ENCODE peak calls at places on chromosomes 6 and 20, in eight cellular contexts. One of them, this sample, is unnamed.

GRCh38 chr6:36660771-36661471 is 17.6 kb upstream of the CDKN1A start:
- DNase-seq in neural crest cell: peak
- DNase-seq in GM12878: no peak
- DNase-seq in HFF-Myc: no peak
- DNase-seq in kidney: peak
- DNase-seq in IMR-90: no peak
- DNase-seq in fibroblast of pulmonary artery: no peak
- DNase-seq in GM13977: no peak
- DNase-seq in this sample: no peak

GRCh38 chr6:53295176-53295575 is 53.6 kb downstream of the ELOVL5 start:
- DNase-seq in neural crest cell: no peak
- DNase-seq in GM12878: no peak
- DNase-seq in HFF-Myc: no peak
- DNase-seq in kidney: no peak
- DNase-seq in IMR-90: no peak
- DNase-seq in fibroblast of pulmonary artery: peak
- DNase-seq in GM13977: no peak
- DNase-seq in this sample: no peak

GRCh38 chr6:43926644-43927524 is 156.9 kb downstream of the VEGFA start:
- DNase-seq in neural crest cell: peak
- DNase-seq in GM12878: no peak
- DNase-seq in HFF-Myc: no peak
- DNase-seq in kidney: peak
- DNase-seq in IMR-90: peak
- DNase-seq in fibroblast of pulmonary artery: peak
- DNase-seq in GM13977: no peak
- DNase-seq in this sample: no peak

GRCh38 chr6:24064106-24064505 is 61.9 kb upstream of the NRSN1 start:
- DNase-seq in neural crest cell: no peak
- DNase-seq in GM12878: no peak
- DNase-seq in HFF-Myc: no peak
- DNase-seq in kidney: no peak
- DNase-seq in IMR-90: no peak
- DNase-seq in fibroblast of pulmonary artery: no peak
- DNase-seq in GM13977: no peak
- DNase-seq in this sample: peak

GRCh38 chr20:20277772-20278382 is 90.0 kb upstream of the INSM1 start:
- DNase-seq in neural crest cell: no peak
- DNase-seq in GM12878: no peak
- DNase-seq in HFF-Myc: no peak
- DNase-seq in kidney: no peak
- DNase-seq in IMR-90: no peak
- DNase-seq in fibroblast of pulmonary artery: no peak
- DNase-seq in GM13977: no peak
- DNase-seq in this sample: no peak

GRCh38 chr6:106046116-106046853 is 39.9 kb upstream of the PRDM1 start:
- DNase-seq in neural crest cell: no peak
- DNase-seq in GM12878: no peak
- DNase-seq in HFF-Myc: no peak
- DNase-seq in kidney: no peak
- DNase-seq in IMR-90: no peak
- DNase-seq in fibroblast of pulmonary artery: no peak
- DNase-seq in GM13977: no peak
- DNase-seq in this sample: no peak

GRCh38 chr6:122042851-122043250 is 356.6 kb upstream of the HSF2 start:
- DNase-seq in neural crest cell: no peak
- DNase-seq in GM12878: no peak
- DNase-seq in HFF-Myc: no peak
- DNase-seq in kidney: no peak
- DNase-seq in IMR-90: peak
- DNase-seq in fibroblast of pulmonary artery: no peak
- DNase-seq in GM13977: no peak
- DNase-seq in this sample: no peak

GRCh38 chr20:50814438-50815161 is 19.7 kb downstream of the BCAS4 start:
- DNase-seq in neural crest cell: no peak
- DNase-seq in GM12878: no peak
- DNase-seq in HFF-Myc: no peak
- DNase-seq in kidney: peak
- DNase-seq in IMR-90: no peak
- DNase-seq in fibroblast of pulmonary artery: no peak
- DNase-seq in GM13977: no peak
- DNase-seq in this sample: no peak

GRCh38 chr6:111614833-111615582 is 9.3 kb upstream of the TRAF3IP2 start:
- DNase-seq in neural crest cell: no peak
- DNase-seq in GM12878: no peak
- DNase-seq in HFF-Myc: no peak
- DNase-seq in kidney: no peak
- DNase-seq in IMR-90: no peak
- DNase-seq in fibroblast of pulmonary artery: no peak
- DNase-seq in GM13977: no peak
- DNase-seq in this sample: no peak

GRCh38 chr6:88983532-88983931 is 20.1 kb upstream of the RNGTT start:
- DNase-seq in neural crest cell: peak
- DNase-seq in GM12878: no peak
- DNase-seq in HFF-Myc: no peak
- DNase-seq in kidney: no peak
- DNase-seq in IMR-90: peak
- DNase-seq in fibroblast of pulmonary artery: peak
- DNase-seq in GM13977: no peak
- DNase-seq in this sample: peak

GRCh38 chr20:9286501-9286900 is 217.6 kb downstream of the PLCB4 start:
- DNase-seq in neural crest cell: no peak
- DNase-seq in GM12878: no peak
- DNase-seq in HFF-Myc: no peak
- DNase-seq in kidney: no peak
- DNase-seq in IMR-90: peak
- DNase-seq in fibroblast of pulmonary artery: no peak
- DNase-seq in GM13977: no peak
- DNase-seq in this sample: no peak

GRCh38 chr20:53091789-53092188 is 119.6 kb downstream of the TSHZ2 start:
- DNase-seq in neural crest cell: no peak
- DNase-seq in GM12878: no peak
- DNase-seq in HFF-Myc: no peak
- DNase-seq in kidney: no peak
- DNase-seq in IMR-90: no peak
- DNase-seq in fibroblast of pulmonary artery: no peak
- DNase-seq in GM13977: no peak
- DNase-seq in this sample: no peak

GRCh38 chr6:106539931-106540330 is 89.4 kb downstream of the RTN4IP1 start:
- DNase-seq in neural crest cell: peak
- DNase-seq in GM12878: no peak
- DNase-seq in HFF-Myc: no peak
- DNase-seq in kidney: no peak
- DNase-seq in IMR-90: no peak
- DNase-seq in fibroblast of pulmonary artery: no peak
- DNase-seq in GM13977: no peak
- DNase-seq in this sample: no peak

GRCh38 chr6:152096863-152097496 is 289.5 kb downstream of the ESR1 start:
- DNase-seq in neural crest cell: no peak
- DNase-seq in GM12878: no peak
- DNase-seq in HFF-Myc: peak
- DNase-seq in kidney: no peak
- DNase-seq in IMR-90: peak
- DNase-seq in fibroblast of pulmonary artery: peak
- DNase-seq in GM13977: no peak
- DNase-seq in this sample: no peak

GRCh38 chr6:134376785-134377184 is 58.9 kb upstream of the SGK1 start:
- DNase-seq in neural crest cell: no peak
- DNase-seq in GM12878: no peak
- DNase-seq in HFF-Myc: no peak
- DNase-seq in kidney: no peak
- DNase-seq in IMR-90: no peak
- DNase-seq in fibroblast of pulmonary artery: no peak
- DNase-seq in GM13977: no peak
- DNase-seq in this sample: no peak

GRCh38 chr20:51510961-51511360 is 31.6 kb downstream of the NFATC2 start:
- DNase-seq in neural crest cell: no peak
- DNase-seq in GM12878: no peak
- DNase-seq in HFF-Myc: no peak
- DNase-seq in kidney: no peak
- DNase-seq in IMR-90: no peak
- DNase-seq in fibroblast of pulmonary artery: no peak
- DNase-seq in GM13977: no peak
- DNase-seq in this sample: no peak

GRCh38 chr20:1810926-1811620 is 84.1 kb upstream of the SIRPA start:
- DNase-seq in neural crest cell: no peak
- DNase-seq in GM12878: no peak
- DNase-seq in HFF-Myc: peak
- DNase-seq in kidney: no peak
- DNase-seq in IMR-90: peak
- DNase-seq in fibroblast of pulmonary artery: peak
- DNase-seq in GM13977: no peak
- DNase-seq in this sample: no peak

DNA sequence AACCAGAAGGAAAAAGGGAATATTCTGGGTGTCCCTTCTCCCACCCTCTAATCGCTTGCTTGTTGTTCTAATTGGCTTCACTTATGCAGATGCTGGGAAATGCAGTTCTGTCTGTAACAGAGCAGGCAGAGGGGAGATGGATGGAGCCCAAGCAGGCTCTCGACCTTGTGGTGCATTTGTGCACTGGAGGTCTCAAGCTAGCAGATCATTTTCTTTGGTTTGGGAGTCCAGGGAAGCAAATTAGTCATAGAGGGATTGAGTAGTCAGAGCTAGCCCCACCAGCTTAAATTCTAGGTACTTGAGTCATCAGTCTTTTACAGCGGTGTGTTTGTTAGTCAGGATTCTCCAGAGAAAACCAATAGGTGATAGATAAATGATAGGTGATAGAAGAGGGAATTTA is 234.7 kb upstream of the ECI2 start:
- DNase-seq in neural crest cell: no peak
- DNase-seq in GM12878: no peak
- DNase-seq in HFF-Myc: no peak
- DNase-seq in kidney: no peak
- DNase-seq in IMR-90: peak
- DNase-seq in fibroblast of pulmonary artery: peak
- DNase-seq in GM13977: no peak
- DNase-seq in this sample: no peak
- TF ChIP-seq CTCF in neural crest cell: no peak
- TF ChIP-seq CTCF in GM12878: no peak
- TF ChIP-seq CTCF in HFF-Myc: no peak
- TF ChIP-seq CTCF in kidney: no peak
- TF ChIP-seq CTCF in IMR-90: no peak
- TF ChIP-seq CTCF in fibroblast of pulmonary artery: peak
- TF ChIP-seq CTCF in GM13977: no peak
- TF ChIP-seq CTCF in this sample: no peak

GRCh38 chr6:166930354-166930891 is 25.9 kb downstream of the RNASET2 start:
- DNase-seq in neural crest cell: no peak
- DNase-seq in GM12878: no peak
- DNase-seq in HFF-Myc: no peak
- DNase-seq in kidney: no peak
- DNase-seq in IMR-90: no peak
- DNase-seq in fibroblast of pulmonary artery: no peak
- DNase-seq in GM13977: no peak
- DNase-seq in this sample: no peak

GRCh38 chr6:166931426-166931970 is 24.9 kb downstream of the RNASET2 start:
- DNase-seq in neural crest cell: no peak
- DNase-seq in GM12878: no peak
- DNase-seq in HFF-Myc: no peak
- DNase-seq in kidney: no peak
- DNase-seq in IMR-90: no peak
- DNase-seq in fibroblast of pulmonary artery: no peak
- DNase-seq in GM13977: no peak
- DNase-seq in this sample: no peak

GRCh38 chr6:166928644-166929515 is 27.5 kb downstream of the RNASET2 start:
- DNase-seq in neural crest cell: no peak
- DNase-seq in GM12878: no peak
- DNase-seq in HFF-Myc: no peak
- DNase-seq in kidney: no peak
- DNase-seq in IMR-90: no peak
- DNase-seq in fibroblast of pulmonary artery: no peak
- DNase-seq in GM13977: no peak
- DNase-seq in this sample: no peak

GRCh38 chr6:166927942-166928643 is 28.3 kb downstream of the RNASET2 start:
- DNase-seq in neural crest cell: no peak
- DNase-seq in GM12878: no peak
- DNase-seq in HFF-Myc: no peak
- DNase-seq in kidney: no peak
- DNase-seq in IMR-90: no peak
- DNase-seq in fibroblast of pulmonary artery: no peak
- DNase-seq in GM13977: no peak
- DNase-seq in this sample: no peak

GRCh38 chr6:166929534-166930189 is 26.7 kb downstream of the RNASET2 start:
- DNase-seq in neural crest cell: no peak
- DNase-seq in GM12878: no peak
- DNase-seq in HFF-Myc: no peak
- DNase-seq in kidney: no peak
- DNase-seq in IMR-90: no peak
- DNase-seq in fibroblast of pulmonary artery: no peak
- DNase-seq in GM13977: no peak
- DNase-seq in this sample: no peak
- TF ChIP-seq CTCF in neural crest cell: no peak
- TF ChIP-seq CTCF in GM12878: peak
- TF ChIP-seq CTCF in HFF-Myc: no peak
- TF ChIP-seq CTCF in kidney: no peak
- TF ChIP-seq CTCF in IMR-90: no peak
- TF ChIP-seq CTCF in fibroblast of pulmonary artery: no peak
- TF ChIP-seq CTCF in GM13977: no peak
- TF ChIP-seq CTCF in this sample: no peak

DNA sequence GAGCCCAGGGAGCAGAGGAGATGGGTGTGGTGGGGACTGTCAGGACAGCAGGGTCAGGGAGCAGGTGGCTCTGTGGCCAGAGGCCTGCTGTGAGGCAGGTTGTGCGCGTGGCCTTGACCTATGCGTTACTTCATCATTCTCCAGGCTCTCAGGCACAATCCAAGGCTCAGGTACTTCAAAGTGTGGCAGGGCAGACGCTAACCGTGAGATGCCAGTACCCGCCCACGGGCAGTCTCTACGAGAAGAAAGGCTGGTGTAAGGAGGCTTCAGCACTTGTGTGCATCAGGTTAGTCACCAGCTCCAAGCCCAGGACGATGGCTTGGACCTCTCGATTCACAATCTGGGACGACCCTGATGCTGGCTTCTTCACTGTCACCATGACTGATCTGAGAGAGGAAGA is 535 bp downstream of the NCR2 start:
- DNase-seq in neural crest cell: no peak
- DNase-seq in GM12878: no peak
- DNase-seq in HFF-Myc: no peak
- DNase-seq in kidney: no peak
- DNase-seq in IMR-90: no peak
- DNase-seq in fibroblast of pulmonary artery: no peak
- DNase-seq in GM13977: no peak
- DNase-seq in this sample: no peak
- TF ChIP-seq CTCF in neural crest cell: no peak
- TF ChIP-seq CTCF in GM12878: no peak
- TF ChIP-seq CTCF in HFF-Myc: no peak
- TF ChIP-seq CTCF in kidney: no peak
- TF ChIP-seq CTCF in IMR-90: no peak
- TF ChIP-seq CTCF in fibroblast of pulmonary artery: no peak
- TF ChIP-seq CTCF in GM13977: no peak
- TF ChIP-seq CTCF in this sample: no peak

DNA sequence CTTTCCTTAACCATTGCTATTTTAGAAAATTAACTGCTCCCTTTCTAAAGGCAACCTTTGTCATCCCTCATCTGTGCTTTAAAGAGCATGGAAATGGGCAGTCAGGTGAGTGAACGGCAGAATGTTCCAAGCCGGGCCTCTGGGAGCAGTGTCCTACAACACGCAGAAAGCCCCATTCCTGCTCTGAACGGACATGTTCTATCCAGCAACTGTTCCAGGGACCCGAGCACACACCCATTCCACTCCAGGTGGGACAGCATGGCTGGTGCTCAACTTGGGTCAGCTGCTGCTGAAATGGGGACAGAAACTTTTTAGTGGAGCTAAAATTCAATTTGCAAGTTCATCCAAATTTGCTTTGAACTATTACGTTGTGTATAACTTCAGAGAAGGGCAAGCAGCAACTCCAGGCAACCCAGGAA is 26.7 kb downstream of the DIDO1 start:
- DNase-seq in neural crest cell: no peak
- DNase-seq in GM12878: no peak
- DNase-seq in HFF-Myc: no peak
- DNase-seq in kidney: no peak
- DNase-seq in IMR-90: no peak
- DNase-seq in fibroblast of pulmonary artery: peak
- DNase-seq in GM13977: no peak
- DNase-seq in this sample: no peak
- TF ChIP-seq CTCF in neural crest cell: no peak
- TF ChIP-seq CTCF in GM12878: no peak
- TF ChIP-seq CTCF in HFF-Myc: no peak
- TF ChIP-seq CTCF in kidney: no peak
- TF ChIP-seq CTCF in IMR-90: no peak
- TF ChIP-seq CTCF in fibroblast of pulmonary artery: peak
- TF ChIP-seq CTCF in GM13977: no peak
- TF ChIP-seq CTCF in this sample: no peak

This sample was measured in endothelial cell.